ENCODE peak calls at places on chromosomes 7 and 10, in eight cellular contexts. Z is heart left ventricle; Q is Panc1; J is IMR-90; I is lung; V is naive thymus-derived CD4-positive, alpha-beta T cell; S is HepG2; L is heart right ventricle. C is an unnamed sample. For H3K4me1, the result is how much of the 10 kb centered on the place peaks cover.

GRCh38 chr7:90625562-90625961 is 29.4 kb downstream of the CDK14 start:
- DNase-seq in Z (peak), Q (no peak), J (peak), I (peak), V (no peak), S (no peak), L (no peak), C (peak)

GRCh38 chr7:133481676-133482075 is 228.8 kb downstream of the EXOC4 start:
- DNase-seq in Z (no peak), Q (peak), J (peak), I (no peak), V (no peak), S (no peak), L (no peak), C (no peak)

GRCh38 chr7:110839866-110840265 is 251.1 kb upstream of the LRRN3 start:
- DNase-seq in Z (peak), Q (no peak), J (peak), I (no peak), V (no peak), S (peak), L (no peak), C (peak)

GRCh38 chr7:41977165-41977651 is 259.8 kb downstream of the GLI3 start:
- DNase-seq in Z (peak), Q (peak), J (peak), I (no peak), V (no peak), S (peak), L (no peak), C (peak)

GRCh38 chr10:114953047-114953446 is 15.1 kb downstream of the TRUB1 start:
- DNase-seq in Z (no peak), Q (no peak), J (peak), I (no peak), V (no peak), S (no peak), L (no peak), C (no peak)

GRCh38 chr10:1440897-1441296 is 296.4 kb downstream of the ADARB2 start:
- DNase-seq in Z (no peak), Q (no peak), J (no peak), I (no peak), V (no peak), S (no peak), L (no peak), C (no peak)

GRCh38 chr10:70347321-70347720 is 35.1 kb downstream of the LRRC20 start:
- DNase-seq in Z (no peak), Q (no peak), J (no peak), I (no peak), V (no peak), S (no peak), L (no peak), C (no peak)

GRCh38 chr7:134919240-134919641 is 67.1 kb upstream of the AGBL3 start:
- DNase-seq in Z (no peak), Q (no peak), J (no peak), I (no peak), V (no peak), S (no peak), L (no peak), C (no peak)

GRCh38 chr7:108026647-108027046 is 23.7 kb upstream of the LAMB1 start:
- DNase-seq in Z (no peak), Q (no peak), J (no peak), I (no peak), V (no peak), S (no peak), L (no peak), C (no peak)

GRCh38 chr7:65475734-65476319 is 102.2 kb downstream of the ZNF92 start:
- DNase-seq in Z (no peak), Q (no peak), J (no peak), I (no peak), V (no peak), S (peak), L (no peak), C (no peak)

GRCh38 chr10:69895759-69896158 is 94.1 kb downstream of the COL13A1 start:
- DNase-seq in Z (peak), Q (no peak), J (peak), I (no peak), V (no peak), S (no peak), L (no peak), C (no peak)

GRCh38 chr7:129605960-129606644 is 5.4 kb upstream of the NRF1 start:
- DNase-seq in Z (no peak), Q (no peak), J (no peak), I (no peak), V (no peak), S (no peak), L (no peak), C (no peak)

GRCh38 chr10:26805567-26806245 is 55.1 kb downstream of the ABI1 start:
- DNase-seq in Z (no peak), Q (no peak), J (peak), I (no peak), V (no peak), S (no peak), L (no peak), C (no peak)

GRCh38 chr7:42071372-42072261 is 165.4 kb downstream of the GLI3 start:
- DNase-seq in Z (no peak), Q (no peak), J (peak), I (no peak), V (no peak), S (no peak), L (no peak), C (no peak)

GRCh38 chr10:93568105-93568390 is 1.6 kb downstream of the FFAR4 start:
- DNase-seq in Z (no peak), Q (no peak), J (no peak), I (no peak), V (no peak), S (no peak), L (peak), C (no peak)

GRCh38 chr7:131281649-131282048 is 46.0 kb upstream of the MKLN1 start:
- DNase-seq in Z (no peak), Q (no peak), J (no peak), I (no peak), V (no peak), S (no peak), L (no peak), C (no peak)
- H3K4me3 ChIP-seq in Z (no peak), Q (no peak), J (no peak), I (no peak), V (no peak), S (no peak), L (no peak), C (no peak)

GRCh38 chr10:29734640-29734979 is 99.8 kb upstream of the SVIL start:
- DNase-seq in Z (no peak), Q (no peak), J (no peak), I (no peak), V (no peak), S (no peak), L (no peak), C (no peak)

GRCh38 chr10:29730969-29731368 is 96.2 kb upstream of the SVIL start:
- DNase-seq in Z (no peak), Q (no peak), J (no peak), I (no peak), V (no peak), S (no peak), L (no peak), C (peak)

GRCh38 chr10:29731760-29732159 is 97.0 kb upstream of the SVIL start:
- DNase-seq in Z (no peak), Q (no peak), J (no peak), I (no peak), V (no peak), S (no peak), L (no peak), C (no peak)

GRCh38 chr10:29733323-29733722 is 98.6 kb upstream of the SVIL start:
- DNase-seq in Z (no peak), Q (no peak), J (no peak), I (no peak), V (no peak), S (no peak), L (no peak), C (no peak)

GRCh38 chr10:29732918-29733317 is 98.1 kb upstream of the SVIL start:
- DNase-seq in Z (no peak), Q (no peak), J (no peak), I (no peak), V (no peak), S (no peak), L (no peak), C (no peak)
- H3K4me1 ChIP-seq in Z (under half), Q (under half), J (under half), I (under half), V (under half), S (under half), L (under half), C (under half)

GRCh38 chr10:125709553-125710266 is 9.8 kb upstream of the EDRF1 start:
- DNase-seq in Z (no peak), Q (no peak), J (peak), I (no peak), V (no peak), S (no peak), L (no peak), C (no peak)
- H3K4me3 ChIP-seq in Z (no peak), Q (no peak), J (no peak), I (no peak), V (no peak), S (no peak), L (no peak), C (no peak)

GRCh38 chr7:19106308-19107141 is 10.9 kb downstream of the TWIST1 start:
- DNase-seq in Z (no peak), Q (no peak), J (no peak), I (no peak), V (no peak), S (no peak), L (peak), C (no peak)
- H3K4me1 ChIP-seq in Z (under half), Q (under half), J (under half), I (under half), V (under half), S (under half), L (under half), C (under half)

GRCh38 chr7:8172372-8173354 is 89.3 kb downstream of the ICA1 start:
- DNase-seq in Z (no peak), Q (no peak), J (no peak), I (no peak), V (no peak), S (no peak), L (no peak), C (no peak)

GRCh38 chr7:8176370-8177081 is 85.4 kb downstream of the ICA1 start:
- DNase-seq in Z (no peak), Q (no peak), J (no peak), I (no peak), V (peak), S (no peak), L (no peak), C (no peak)

GRCh38 chr7:8178353-8178752 is 83.6 kb downstream of the ICA1 start:
- DNase-seq in Z (no peak), Q (no peak), J (no peak), I (no peak), V (no peak), S (no peak), L (no peak), C (no peak)

GRCh38 chr7:8175929-8176369 is 86.0 kb downstream of the ICA1 start:
- DNase-seq in Z (no peak), Q (no peak), J (no peak), I (no peak), V (no peak), S (peak), L (no peak), C (no peak)

DNA sequence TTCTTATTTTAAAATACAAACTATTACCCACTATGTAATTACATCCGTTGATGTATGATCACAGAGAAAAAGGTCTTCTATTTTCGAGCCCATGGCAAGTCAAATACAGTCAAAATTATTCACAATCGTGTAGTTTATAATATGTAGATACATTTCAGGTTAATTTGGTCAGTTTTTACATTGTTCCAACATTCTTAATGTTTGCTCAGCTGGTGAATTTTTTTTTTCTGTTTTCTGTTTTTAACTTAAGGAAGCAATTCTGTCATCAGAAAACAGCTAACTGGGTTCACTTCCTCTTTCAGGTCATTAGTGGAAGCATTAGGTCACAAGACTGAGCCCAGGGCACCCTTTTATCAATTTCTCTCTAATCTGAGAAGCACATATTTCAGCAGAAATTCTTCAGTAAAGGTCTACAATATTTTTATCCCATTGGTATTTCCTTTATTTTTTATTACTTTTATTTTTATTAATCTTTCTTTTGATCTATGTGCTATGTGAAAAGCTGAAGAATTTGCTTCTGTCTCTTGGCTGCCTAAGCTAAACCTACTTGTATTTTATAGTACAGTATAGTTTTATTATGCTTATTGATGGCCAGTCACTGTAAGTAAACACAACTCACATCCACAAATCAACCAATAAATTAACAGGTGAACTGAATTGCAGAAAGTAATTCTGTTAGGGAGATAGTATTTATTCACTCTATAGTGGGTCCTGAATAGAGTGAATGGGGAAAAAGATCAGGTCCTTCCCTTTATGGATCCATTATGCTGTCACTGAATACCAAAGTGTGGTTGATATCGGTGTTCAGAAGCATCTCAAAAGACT is 84.6 kb downstream of the ICA1 start:
- DNase-seq in Z (no peak), Q (no peak), J (no peak), I (no peak), V (peak), S (no peak), L (no peak), C (no peak)
- H3K4me3 ChIP-seq in Z (no peak), Q (no peak), J (no peak), I (no peak), V (peak), S (no peak), L (no peak), C (no peak)

C was measured in HAP-1.